ENCODE peak calls at places on chromosomes 4 and X, in four cellular contexts. V, P, L and I are unnamed samples.

GRCh38 chr4:139666735-139667266 is 1.2 kb downstream of the MGST2 start:
- DNase-seq in L (no peak), V (peak; percentile 5), P (no peak), I (no peak)

GRCh38 chrX:50635162-50635561 is 164.5 kb upstream of the DGKK start:
- DNase-seq in L (no peak), V (no peak), P (no peak), I (no peak)

GRCh38 chr4:154927126-154927525 is 146.1 kb downstream of the RBM46 start:
- DNase-seq in P (no peak), V (no peak), L (no peak), I (no peak)

GRCh38 chr4:185256444-185256843 is 47.0 kb downstream of the SNX25 start:
- DNase-seq in P (no peak), L (no peak), V (no peak), I (no peak)

GRCh38 chr4:39464886-39465501 is 6.1 kb downstream of the LIAS start:
- DNase-seq in L (no peak), P (no peak), V (no peak), I (no peak)

GRCh38 chrX:65697173-65697572 is 29.7 kb downstream of the MSN start:
- DNase-seq in L (no peak), P (no peak), V (no peak), I (no peak)

GRCh38 chrX:119791437-119792231 is at the start of gene RPL39:
- DNase-seq in P (peak; percentile 77), V (peak; percentile 88), L (peak; percentile 87), I (peak; percentile 59)

GRCh38 chr4:28482580-28482979 is 1621.9 kb downstream of the STIM2 start:
- DNase-seq in V (no peak), P (no peak), L (no peak), I (no peak)

GRCh38 chrX:47146121-47146935 is 1.3 kb downstream of the RBM10 start:
- DNase-seq in L (no peak), P (no peak), V (no peak), I (no peak)

GRCh38 chr4:89617256-89617655 is 219.7 kb downstream of the SNCA start:
- DNase-seq in P (no peak), V (no peak), L (no peak), I (no peak)

GRCh38 chr4:48127882-48128394 is 6.1 kb downstream of the TXK start:
- DNase-seq in V (peak; percentile 96), L (peak; percentile 57), P (peak; percentile 65), I (peak; percentile 64)

GRCh38 chrX:109847257-109848187 is 114.5 kb upstream of the ACSL4 start:
- DNase-seq in V (peak; percentile 2), P (no peak), L (no peak), I (no peak)

GRCh38 chrX:2855761-2856160 is 27.0 kb downstream of the GYG2 start:
- DNase-seq in P (no peak), V (no peak), L (no peak), I (no peak)

GRCh38 chrX:31297881-31298280 is 226.0 kb upstream of the FTHL17 start:
- DNase-seq in L (no peak), V (no peak), P (no peak), I (no peak)

GRCh38 chr4:27006247-27006603 is 145.6 kb downstream of the STIM2 start:
- DNase-seq in P (no peak), V (no peak), L (no peak), I (no peak)

GRCh38 chrX:49067285-49068120 is 6.3 kb downstream of the PRAF2 start:
- DNase-seq in L (no peak), V (no peak), P (no peak), I (peak; percentile 4)

GRCh38 chrX:31717474-31717873 is 645.6 kb upstream of the FTHL17 start:
- DNase-seq in V (no peak), L (no peak), P (no peak), I (no peak)

GRCh38 chr4:1315306-1315705 is 25.6 kb downstream of the MAEA start:
- DNase-seq in P (no peak), L (peak; percentile 5), V (no peak), I (no peak)

GRCh38 chr4:152785639-152786517 is 6.1 kb downstream of the ARFIP1 start:
- DNase-seq in P (no peak), V (no peak), L (no peak), I (no peak)

GRCh38 chr4:142493255-142493976 is 352.7 kb downstream of the INPP4B start:
- DNase-seq in L (no peak), P (no peak), V (no peak), I (no peak)

GRCh38 chr4:138977525-138977924 is 38.1 kb upstream of the NOCT start:
- DNase-seq in P (no peak), V (no peak), L (no peak), I (peak; percentile 63)

GRCh38 chr4:94413085-94413685 is 38.6 kb upstream of the PDLIM5 start:
- DNase-seq in V (no peak), L (no peak), P (no peak), I (no peak)

GRCh38 chrX:10574663-10575062 is 45.7 kb downstream of the MID1 start:
- DNase-seq in V (no peak), L (no peak), P (no peak), I (no peak)

GRCh38 chr4:112451831-112452230 is 64.1 kb downstream of the NEUROG2 start:
- DNase-seq in P (no peak), L (no peak), V (no peak), I (no peak)

GRCh38 chr4:155906554-155907247 is 3.2 kb downstream of the TDO2 start:
- DNase-seq in V (no peak), P (no peak), L (no peak), I (no peak)

GRCh38 chr4:147138171-147138570 is 192.5 kb upstream of the TTC29 start:
- DNase-seq in L (no peak), P (no peak), V (no peak), I (no peak)

GRCh38 chr4:2132438-2132837 is 73.3 kb downstream of the NAT8L start:
- DNase-seq in P (no peak), V (no peak), L (no peak), I (no peak)

GRCh38 chr4:8157496-8157895 is 1.1 kb downstream of the ABLIM2 start:
- DNase-seq in V (no peak), P (no peak), L (peak; percentile 72), I (no peak)

GRCh38 chrX:131812847-131813825 is 210.0 kb upstream of the STK26 start:
- DNase-seq in V (peak; percentile 70), P (peak; percentile 85), L (peak; percentile 71), I (peak; percentile 59)

GRCh38 chrX:57286507-57287251 is at the start of gene FAAH2:
- DNase-seq in V (peak; percentile 56), P (no peak), L (no peak), I (peak; percentile 19)

GRCh38 chr4:107034091-107034698 is 1.9 kb downstream of the DKK2 start:
- DNase-seq in L (peak; percentile 19), V (peak; percentile 16), P (peak; percentile 60), I (no peak)

GRCh38 chrX:107978707-107979307 is 3.4 kb downstream of the TEX13B start:
- DNase-seq in L (no peak), V (no peak), P (no peak), I (no peak)

GRCh38 chr4:1842993-1843448 is 12.9 kb downstream of the LETM1 start:
- DNase-seq in L (peak; percentile 56), V (no peak), P (no peak), I (no peak)

GRCh38 chr4:17142232-17142711 is 243.8 kb upstream of the LDB2 start:
- DNase-seq in L (no peak), V (no peak), P (no peak), I (no peak)

GRCh38 chr4:7134737-7135388 is 57.5 kb upstream of the SORCS2 start:
- DNase-seq in P (peak; percentile 74), L (peak; percentile 65), V (no peak), I (no peak)

GRCh38 chr4:113636877-113637276 is 124.7 kb downstream of the CAMK2D start:
- DNase-seq in P (no peak), L (no peak), V (peak; percentile 29), I (no peak)

DNA sequence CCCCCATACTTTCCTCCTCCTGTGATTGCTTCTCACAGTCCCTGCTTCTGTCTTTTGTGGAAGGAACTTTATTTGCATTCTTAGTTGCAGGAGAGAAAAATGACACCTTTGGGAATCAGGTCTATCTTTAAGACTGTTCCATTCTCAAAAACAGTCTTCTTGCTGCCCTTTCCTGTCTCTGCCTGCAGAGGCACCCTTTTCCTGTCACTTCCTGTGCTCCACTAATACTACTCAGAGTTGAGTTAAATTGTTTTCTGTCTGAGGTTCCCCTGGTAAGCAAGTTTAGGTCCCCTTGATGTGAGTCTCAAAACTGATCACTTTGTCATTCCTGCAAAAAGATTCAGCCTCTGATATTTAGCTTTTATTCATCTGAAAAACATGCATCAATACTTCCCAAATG is 208.8 kb upstream of the CLNK start:
- DNase-seq in L (no peak), V (peak; percentile 4), P (no peak), I (peak; percentile 9)
- TF ChIP-seq CTCF in L (peak; percentile 33), V (no peak), P (no peak), I (peak; percentile 31)

GRCh38 chrX:36241397-36241796 is 321.9 kb downstream of the CFAP47 start:
- DNase-seq in V (no peak), P (no peak), L (no peak), I (no peak)
- TF ChIP-seq CTCF in V (no peak), P (no peak), L (no peak), I (no peak)

GRCh38 chrX:8845060-8845459 is 43.9 kb upstream of the FAM9A start:
- DNase-seq in P (no peak), V (no peak), L (no peak), I (no peak)
- TF ChIP-seq CTCF in P (no peak), V (no peak), L (peak; percentile 9), I (no peak)

GRCh38 chr4:91729851-91730250 is 573.9 kb upstream of the GRID2 start:
- DNase-seq in P (no peak), V (no peak), L (no peak), I (no peak)

DNA sequence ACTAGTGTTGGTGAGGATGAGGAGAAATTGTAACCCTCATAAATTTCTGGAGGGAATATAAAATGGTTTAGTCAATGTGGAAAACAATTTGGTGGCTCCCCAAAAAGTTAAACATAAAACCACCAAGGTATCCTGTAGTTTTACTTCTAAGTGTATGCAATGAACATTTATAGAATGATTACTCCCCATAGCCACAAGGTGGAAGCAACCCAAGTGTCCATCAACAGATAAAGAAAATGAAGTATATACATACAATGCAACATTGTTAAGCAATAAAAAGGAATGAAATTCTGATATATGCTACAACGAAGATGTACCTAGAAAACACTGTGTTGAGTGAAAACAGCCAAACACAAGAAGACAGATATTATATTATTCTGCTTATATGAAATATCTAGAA is 569.1 kb upstream of the GRID2 start:
- DNase-seq in P (no peak), V (no peak), L (no peak), I (no peak)
- TF ChIP-seq CTCF in P (no peak), V (no peak), L (no peak), I (no peak)

DNA sequence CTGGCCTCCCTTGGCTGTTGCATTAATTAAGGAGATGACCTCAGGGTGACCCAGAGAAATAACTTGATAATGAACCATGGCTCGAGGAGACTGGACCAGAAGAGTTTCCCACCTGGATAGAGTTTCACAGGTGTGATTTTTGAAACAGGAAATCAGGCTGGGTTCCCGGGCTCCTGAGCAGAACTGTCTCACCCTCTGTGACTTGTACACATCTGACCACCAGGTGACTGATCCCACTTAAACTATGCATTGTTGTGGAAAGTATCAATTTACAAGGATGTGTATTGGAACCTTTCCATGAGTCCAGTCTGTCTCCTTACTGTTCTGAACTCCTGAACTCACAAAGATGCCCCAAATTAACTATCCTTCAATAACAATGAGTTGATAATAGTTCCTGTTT is 220.3 kb downstream of the PTTG2 start:
- DNase-seq in V (no peak), L (no peak), P (no peak), I (no peak)
- TF ChIP-seq CTCF in V (no peak), L (no peak), P (no peak), I (no peak)